ENCODE peak calls at places on chromosome 22, in four cellular contexts. One of them, this sample, is unnamed.

GRCh38 chr22:42365337-42365865 is 66.8 kb downstream of the NFAM1 start:
- DNase-seq in right lobe of liver: no peak
- DNase-seq in transverse colon: no peak
- DNase-seq in heart left ventricle: no peak
- DNase-seq in this sample: no peak

GRCh38 chr22:23251445-23252093 is 71.3 kb downstream of the BCR start:
- DNase-seq in right lobe of liver: peak
- DNase-seq in transverse colon: peak
- DNase-seq in heart left ventricle: no peak
- DNase-seq in this sample: no peak

GRCh38 chr22:38490915-38491314 is 15.2 kb downstream of the DDX17 start:
- DNase-seq in right lobe of liver: peak
- DNase-seq in transverse colon: peak
- DNase-seq in heart left ventricle: peak
- DNase-seq in this sample: no peak

GRCh38 chr22:38282397-38282796 is 9.6 kb upstream of the TMEM184B start:
- DNase-seq in right lobe of liver: no peak
- DNase-seq in transverse colon: no peak
- DNase-seq in heart left ventricle: no peak
- DNase-seq in this sample: no peak

GRCh38 chr22:30021881-30022619 is 58.2 kb upstream of the HORMAD2 start:
- DNase-seq in right lobe of liver: no peak
- DNase-seq in transverse colon: no peak
- DNase-seq in heart left ventricle: peak
- DNase-seq in this sample: no peak

GRCh38 chr22:38957046-38957770 is at the start of gene APOBEC3A:
- DNase-seq in right lobe of liver: no peak
- DNase-seq in transverse colon: peak
- DNase-seq in heart left ventricle: no peak
- DNase-seq in this sample: no peak

GRCh38 chr22:20299736-20300136 is 20.1 kb downstream of the DGCR6L start:
- DNase-seq in right lobe of liver: peak
- DNase-seq in transverse colon: peak
- DNase-seq in heart left ventricle: no peak
- DNase-seq in this sample: no peak

GRCh38 chr22:41801886-41802285 is 1.4 kb downstream of the CCDC134 start:
- DNase-seq in right lobe of liver: no peak
- DNase-seq in transverse colon: no peak
- DNase-seq in heart left ventricle: no peak
- DNase-seq in this sample: no peak

GRCh38 chr22:39349506-39349966 is 255 bp upstream of the SYNGR1 start:
- DNase-seq in right lobe of liver: no peak
- DNase-seq in transverse colon: peak
- DNase-seq in heart left ventricle: peak
- DNase-seq in this sample: no peak

GRCh38 chr22:47190276-47190956 is 428.0 kb downstream of the TBC1D22A start:
- DNase-seq in right lobe of liver: no peak
- DNase-seq in transverse colon: no peak
- DNase-seq in heart left ventricle: peak
- DNase-seq in this sample: peak

GRCh38 chr22:35253946-35254345 is 3.3 kb upstream of the HMGXB4 start:
- DNase-seq in right lobe of liver: no peak
- DNase-seq in transverse colon: no peak
- DNase-seq in heart left ventricle: no peak
- DNase-seq in this sample: no peak

GRCh38 chr22:35258144-35258988 is 1.1 kb downstream of the HMGXB4 start:
- DNase-seq in right lobe of liver: no peak
- DNase-seq in transverse colon: peak
- DNase-seq in heart left ventricle: peak
- DNase-seq in this sample: no peak

GRCh38 chr22:35257002-35257320 is 332 bp upstream of the HMGXB4 start:
- DNase-seq in right lobe of liver: no peak
- DNase-seq in transverse colon: no peak
- DNase-seq in heart left ventricle: no peak
- DNase-seq in this sample: no peak

DNA sequence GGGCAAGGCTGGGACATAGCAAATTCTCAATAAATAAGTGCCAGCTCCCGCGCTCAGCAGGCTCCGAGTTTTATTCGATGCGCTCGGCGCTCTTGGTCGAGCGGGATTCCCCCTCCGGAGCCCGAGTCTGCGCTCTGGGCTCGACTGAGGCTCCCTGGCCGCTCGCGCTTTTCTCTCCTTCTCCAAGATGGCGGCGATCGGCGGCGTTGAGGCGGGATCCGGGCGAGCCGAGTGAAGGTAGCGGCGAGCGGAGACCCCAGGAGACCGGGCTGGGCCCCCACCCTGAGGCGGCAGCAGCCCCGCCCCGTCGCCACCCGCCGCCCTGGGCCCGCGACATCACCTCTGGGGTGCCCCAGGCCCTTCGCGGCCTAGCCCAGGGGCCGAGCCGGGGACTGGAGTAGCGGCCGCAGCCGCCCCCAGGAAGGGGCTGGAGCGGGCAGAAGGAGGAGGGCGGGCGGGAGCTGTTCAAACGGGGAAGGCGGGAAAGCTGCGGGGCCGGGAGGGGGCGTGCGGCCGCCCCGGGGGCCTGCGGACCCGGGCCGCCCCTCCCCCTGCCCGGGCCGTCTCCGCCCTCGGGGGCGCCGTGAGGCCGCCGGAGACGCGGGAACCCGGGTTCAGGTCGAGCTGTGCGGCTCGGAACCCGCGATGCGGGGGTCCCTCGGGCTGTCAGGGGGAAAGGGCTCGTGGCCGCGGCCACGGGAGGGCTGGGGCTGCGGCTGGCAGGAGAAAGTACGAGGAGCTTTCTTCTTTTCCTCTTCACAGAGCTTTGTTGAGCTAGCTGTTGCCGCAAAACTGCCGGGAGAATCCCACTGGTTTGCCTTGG is at the start of gene HMGXB4:
- DNase-seq in right lobe of liver: peak
- DNase-seq in transverse colon: peak
- DNase-seq in heart left ventricle: peak
- DNase-seq in this sample: peak
- TF ChIP-seq POLR2A in right lobe of liver: peak
- TF ChIP-seq POLR2A in transverse colon: no peak
- TF ChIP-seq POLR2A in heart left ventricle: peak
- TF ChIP-seq POLR2A in this sample: no peak

GRCh38 chr22:32803020-32803758 is 1.7 kb downstream of the TIMP3 start:
- DNase-seq in right lobe of liver: peak
- DNase-seq in transverse colon: no peak
- DNase-seq in heart left ventricle: no peak
- DNase-seq in this sample: no peak
- H3K4me3 ChIP-seq in right lobe of liver: peak
- H3K4me3 ChIP-seq in transverse colon: peak
- H3K4me3 ChIP-seq in heart left ventricle: peak
- H3K4me3 ChIP-seq in this sample: peak

GRCh38 chr22:43537019-43537585 is 125.3 kb downstream of the MPPED1 start:
- DNase-seq in right lobe of liver: no peak
- DNase-seq in transverse colon: no peak
- DNase-seq in heart left ventricle: no peak
- DNase-seq in this sample: no peak
- TF ChIP-seq CTCF in right lobe of liver: no peak
- TF ChIP-seq CTCF in transverse colon: no peak
- TF ChIP-seq CTCF in heart left ventricle: no peak
- TF ChIP-seq CTCF in this sample: no peak

DNA sequence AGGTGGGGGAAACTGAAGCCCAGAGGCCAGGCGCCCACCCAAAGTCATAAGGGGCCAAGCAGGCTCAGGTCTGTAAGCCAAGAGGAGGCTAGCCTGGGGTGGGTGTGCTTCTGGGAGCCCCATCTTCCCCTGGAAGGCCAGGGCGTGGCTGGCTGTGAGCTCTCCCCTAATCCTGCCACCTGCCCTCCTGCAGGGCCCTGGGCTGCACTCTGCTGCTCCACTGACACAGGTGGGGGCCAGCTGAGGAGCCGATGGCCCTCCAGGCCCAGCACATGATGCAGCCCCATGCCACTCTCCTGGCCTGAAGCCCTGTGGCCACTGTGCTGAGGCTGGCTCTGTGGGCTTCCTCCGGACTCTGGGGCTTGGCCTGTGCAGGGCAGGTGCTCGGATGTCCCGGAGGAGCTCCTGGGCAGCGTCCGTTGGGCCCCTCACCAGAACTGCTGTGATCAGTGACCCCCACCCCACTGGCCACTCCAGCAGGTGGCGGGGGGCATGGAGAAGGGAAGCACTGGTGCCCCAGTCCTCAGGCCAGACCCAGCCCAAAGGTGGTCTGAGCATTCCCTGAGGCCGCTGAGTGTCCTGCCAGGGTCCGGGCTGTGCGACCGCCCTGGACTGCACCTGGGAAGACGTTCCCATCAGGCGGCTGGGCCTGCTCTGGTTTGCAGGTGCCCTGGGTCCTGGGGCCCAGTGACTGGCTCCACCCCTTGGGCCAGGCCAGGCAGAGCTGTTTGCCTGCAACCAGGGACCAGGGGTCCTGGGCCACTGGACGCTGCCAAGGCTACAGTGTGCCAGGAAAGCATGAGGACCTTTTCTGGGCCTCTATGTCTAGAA is 8.5 kb downstream of the PIM3 start:
- DNase-seq in right lobe of liver: peak
- DNase-seq in transverse colon: no peak
- DNase-seq in heart left ventricle: peak
- DNase-seq in this sample: peak
- TF ChIP-seq POLR2A in right lobe of liver: no peak
- TF ChIP-seq POLR2A in transverse colon: no peak
- TF ChIP-seq POLR2A in heart left ventricle: no peak
- TF ChIP-seq POLR2A in this sample: peak

DNA sequence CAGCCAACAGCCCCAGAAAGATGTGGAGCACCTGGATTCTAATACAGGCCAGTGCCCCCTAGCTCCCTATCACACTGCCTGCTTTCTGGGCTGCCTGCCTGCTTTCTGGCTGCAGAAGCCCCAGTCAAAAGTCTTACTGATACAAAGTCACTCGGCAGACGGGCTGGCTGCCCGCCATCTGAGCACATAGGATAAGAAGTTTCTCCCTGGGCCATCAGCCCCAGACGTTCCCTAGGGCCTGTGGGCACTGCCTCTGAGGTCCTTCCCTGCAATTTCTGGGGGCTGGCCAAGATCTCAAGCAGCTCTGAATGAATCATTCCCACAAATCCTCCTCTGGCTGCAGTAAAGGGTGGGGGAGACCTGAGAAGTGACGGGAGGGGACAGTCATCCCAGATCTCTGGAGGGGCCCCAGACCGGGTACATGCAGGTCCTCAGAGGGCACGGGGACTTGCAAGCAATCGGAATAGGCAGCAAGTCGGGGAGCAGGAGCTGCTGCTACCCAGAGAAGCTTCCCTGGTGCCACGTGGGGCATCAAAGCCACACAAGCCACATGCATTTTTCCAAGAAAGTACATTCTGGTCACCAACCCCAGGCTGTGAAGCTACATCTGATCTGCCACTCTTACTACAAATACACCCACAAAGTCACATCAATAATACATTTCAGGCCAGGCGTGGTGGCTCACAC is 4.7 kb downstream of the TPST2 start:
- DNase-seq in right lobe of liver: peak
- DNase-seq in transverse colon: no peak
- DNase-seq in heart left ventricle: peak
- DNase-seq in this sample: peak
- H3K4me3 ChIP-seq in right lobe of liver: no peak
- H3K4me3 ChIP-seq in transverse colon: no peak
- H3K4me3 ChIP-seq in heart left ventricle: no peak
- H3K4me3 ChIP-seq in this sample: peak

DNA sequence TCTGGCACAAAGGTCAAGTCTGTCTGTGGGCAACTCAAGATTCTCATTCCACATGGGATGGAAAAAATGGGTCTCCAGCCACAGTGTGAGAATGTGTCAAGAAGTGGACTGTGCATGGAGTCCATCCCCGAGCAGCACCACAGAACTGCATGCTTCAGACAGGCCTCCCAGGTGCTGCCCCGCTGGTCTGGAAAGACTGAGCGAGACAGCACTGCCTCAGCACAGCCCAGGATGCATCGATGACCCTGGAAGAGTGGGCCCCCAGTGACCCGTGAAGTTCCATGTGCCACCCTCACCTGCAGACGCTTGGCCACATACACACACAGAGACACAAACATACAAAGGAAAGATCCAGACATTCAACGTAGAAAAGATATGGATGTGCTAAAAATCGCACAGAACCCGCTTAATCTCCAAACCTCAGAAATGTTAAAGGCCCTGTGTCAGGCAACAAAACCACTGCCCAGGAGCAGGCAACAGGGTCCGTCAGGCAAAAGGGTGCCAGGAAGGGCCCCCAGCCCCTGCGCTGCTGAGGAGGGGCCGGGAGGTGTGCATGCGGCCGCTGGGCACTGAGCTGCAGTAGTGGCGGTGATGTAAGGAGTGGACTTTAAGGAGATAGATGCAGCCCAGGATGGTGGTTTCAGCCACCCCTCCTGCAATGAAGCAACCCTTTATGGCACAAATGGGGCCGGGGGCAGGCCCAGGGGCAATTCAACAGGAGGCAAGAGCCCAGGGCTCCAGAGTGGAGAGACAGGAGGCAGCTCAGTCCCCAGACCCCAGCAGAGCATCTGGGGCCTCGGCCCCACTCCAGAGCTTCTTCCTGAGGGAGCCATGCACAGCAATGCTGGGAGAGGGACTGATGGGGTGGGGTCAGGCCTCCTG is 84.7 kb downstream of the DGCR2 start:
- DNase-seq in right lobe of liver: peak
- DNase-seq in transverse colon: no peak
- DNase-seq in heart left ventricle: no peak
- DNase-seq in this sample: peak
- TF ChIP-seq CTCF in right lobe of liver: no peak
- TF ChIP-seq CTCF in transverse colon: no peak
- TF ChIP-seq CTCF in heart left ventricle: no peak
- TF ChIP-seq CTCF in this sample: no peak